ENCODE peak calls at places on chromosomes 2 and 18, in eight cellular contexts. Q is endodermal cell, J is heart left ventricle, S is astrocyte of the spinal cord, I is transverse colon, C is IMR-90, G is neuronal stem cell, W is left ventricle myocardium inferior. N is an unnamed sample.

GRCh38 chr2:122749347-122749850 is 993.9 kb downstream of the TSN start:
- DNase-seq in I (no peak), C (no peak), W (no peak), S (no peak), J (no peak), G (no peak), Q (no peak), N (no peak)

GRCh38 chr2:30026091-30027055 is 105.0 kb upstream of the ALK start:
- DNase-seq in C (peak), J (peak), S (peak), Q (peak), G (peak), W (peak), I (peak), N (no peak)

GRCh38 chr2:204012081-204012653 is 75.6 kb downstream of the ICOS start:
- DNase-seq in S (no peak), W (no peak), J (no peak), Q (no peak), G (no peak), C (no peak), I (peak), N (no peak)

GRCh38 chr2:84866121-84866520 is 14.8 kb downstream of the TRABD2A start:
- DNase-seq in Q (no peak), J (no peak), G (no peak), C (peak), I (no peak), S (no peak), W (no peak), N (no peak)

GRCh38 chr2:113173563-113174368 is at the start of gene PSD4:
- DNase-seq in J (peak), S (no peak), G (no peak), C (no peak), Q (peak), I (peak), W (peak), N (peak)

GRCh38 chr18:29154758-29155725 is 978.1 kb upstream of the CDH2 start:
- DNase-seq in C (peak), G (no peak), J (no peak), Q (no peak), S (peak), W (no peak), I (no peak), N (no peak)

GRCh38 chr2:54850171-54851122 is 127.0 kb downstream of the EML6 start:
- DNase-seq in I (no peak), W (no peak), Q (no peak), J (no peak), S (no peak), G (no peak), C (no peak), N (no peak)

GRCh38 chr18:76568726-76569125 is 73.7 kb upstream of the ZNF516 start:
- DNase-seq in I (no peak), S (no peak), G (no peak), C (no peak), J (no peak), Q (no peak), W (no peak), N (no peak)

GRCh38 chr2:152606081-152606480 is 111.2 kb downstream of the PRPF40A start:
- DNase-seq in S (no peak), I (no peak), W (no peak), G (no peak), Q (no peak), J (no peak), C (no peak), N (no peak)

GRCh38 chr18:26526128-26526965 is 22.0 kb downstream of the KCTD1 start:
- DNase-seq in I (no peak), C (no peak), J (no peak), G (no peak), S (no peak), Q (peak), W (no peak), N (no peak)

GRCh38 chr18:68041327-68041726 is 524.8 kb upstream of the DSEL start:
- DNase-seq in G (no peak), W (no peak), S (no peak), I (no peak), C (peak), J (no peak), Q (no peak), N (no peak)

GRCh38 chr2:177501186-177501585 is 108.6 kb downstream of the AGPS start:
- DNase-seq in C (no peak), J (no peak), W (no peak), G (no peak), Q (no peak), I (no peak), S (no peak), N (no peak)

GRCh38 chr2:186307871-186308270 is 178.2 kb upstream of the ZC3H15 start:
- DNase-seq in J (no peak), S (no peak), Q (no peak), I (no peak), W (no peak), G (no peak), C (no peak), N (no peak)

GRCh38 chr2:232419245-232420072 is 12.8 kb downstream of the ALPG start:
- DNase-seq in J (no peak), C (no peak), G (no peak), I (no peak), S (no peak), W (no peak), Q (peak), N (no peak)

GRCh38 chr2:150136901-150137300 is 350.6 kb downstream of the RND3 start:
- DNase-seq in W (no peak), G (no peak), C (no peak), J (no peak), S (no peak), I (no peak), Q (no peak), N (no peak)

GRCh38 chr2:189015378-189015777 is 41.2 kb downstream of the COL3A1 start:
- DNase-seq in I (no peak), S (no peak), Q (no peak), G (peak), C (no peak), W (no peak), J (no peak), N (no peak)

GRCh38 chr2:216121255-216121654 is 12.1 kb downstream of the XRCC5 start:
- DNase-seq in J (no peak), S (no peak), G (no peak), I (no peak), C (no peak), W (no peak), Q (no peak), N (no peak)

GRCh38 chr2:237943395-237944094 is 23.3 kb upstream of the UBE2F start:
- DNase-seq in C (no peak), I (no peak), Q (no peak), J (no peak), G (no peak), W (no peak), S (no peak), N (no peak)

GRCh38 chr2:221999702-222000101 is 299.1 kb downstream of the PAX3 start:
- DNase-seq in W (no peak), G (no peak), J (no peak), S (peak), C (peak), I (no peak), Q (no peak), N (no peak)

GRCh38 chr2:206220997-206221396 is 53.5 kb upstream of the ZDBF2 start:
- DNase-seq in S (no peak), Q (no peak), J (no peak), C (no peak), W (no peak), I (no peak), G (no peak), N (no peak)

GRCh38 chr2:28552045-28552823 is 56.4 kb downstream of the PLB1 start:
- DNase-seq in C (peak), W (no peak), J (no peak), G (no peak), Q (no peak), S (peak), I (no peak), N (no peak)

GRCh38 chr2:62292190-62292589 is 96.3 kb downstream of the B3GNT2 start:
- DNase-seq in Q (no peak), W (no peak), I (peak), J (no peak), C (peak), S (peak), G (no peak), N (no peak)

GRCh38 chr2:83055338-83056010 is 1403.6 kb downstream of the SUCLG1 start:
- DNase-seq in C (peak), J (no peak), Q (no peak), W (no peak), S (peak), I (no peak), G (no peak), N (no peak)

GRCh38 chr18:62365420-62365819 is 40.3 kb downstream of the TNFRSF11A start:
- DNase-seq in I (no peak), S (no peak), C (no peak), G (no peak), J (no peak), Q (no peak), W (no peak), N (no peak)

GRCh38 chr2:239278361-239278760 is 122.5 kb downstream of the HDAC4 start:
- DNase-seq in J (no peak), I (no peak), S (no peak), W (no peak), G (no peak), Q (peak), C (no peak), N (no peak)

GRCh38 chr2:149744845-149745244 is 157.3 kb upstream of the MMADHC start:
- DNase-seq in I (no peak), W (no peak), J (no peak), G (no peak), S (peak), C (peak), Q (no peak), N (no peak)

GRCh38 chr2:18551169-18551568 is 9.3 kb downstream of the RDH14 start:
- DNase-seq in S (no peak), J (no peak), G (no peak), I (no peak), W (no peak), Q (no peak), C (no peak), N (no peak)

GRCh38 chr2:9984217-9984739 is 32.8 kb downstream of the GRHL1 start:
- DNase-seq in J (no peak), C (peak), G (peak), I (no peak), Q (no peak), S (peak), W (no peak), N (peak)

GRCh38 chr18:37394610-37394965 is 171.0 kb downstream of the CELF4 start:
- DNase-seq in C (no peak), W (no peak), J (no peak), G (no peak), Q (no peak), S (no peak), I (no peak), N (no peak)

GRCh38 chr2:218582085-218582484 is 13.4 kb downstream of the CNOT9 start:
- DNase-seq in J (no peak), W (no peak), I (no peak), Q (no peak), S (peak), G (no peak), C (peak), N (no peak)

GRCh38 chr18:58216071-58216471 is 172.0 kb downstream of the NEDD4L start:
- DNase-seq in I (peak), W (no peak), J (no peak), G (no peak), C (no peak), S (no peak), Q (peak), N (no peak)

GRCh38 chr2:1527153-1527992 is 114.1 kb downstream of the TPO start:
- DNase-seq in J (no peak), S (no peak), G (no peak), C (no peak), Q (no peak), I (no peak), W (no peak), N (no peak)

GRCh38 chr18:46469186-46469915 is 187.7 kb downstream of the LOXHD1 start:
- DNase-seq in W (no peak), J (no peak), I (no peak), G (no peak), S (peak), C (no peak), Q (peak), N (no peak)

GRCh38 chr2:196514641-196515040 is 124.9 kb upstream of the CCDC150 start:
- DNase-seq in I (no peak), J (no peak), G (no peak), C (no peak), Q (no peak), W (no peak), S (no peak), N (no peak)
- H3K4me3 ChIP-seq in I (no peak), J (no peak), G (no peak), C (no peak), Q (no peak), W (peak), S (no peak), N (no peak)

GRCh38 chr2:46329803-46330775 is 32.9 kb downstream of the EPAS1 start:
- DNase-seq in W (no peak), C (peak), I (no peak), S (peak), Q (no peak), G (no peak), J (no peak), N (no peak)
- H3K4me3 ChIP-seq in W (peak), C (no peak), I (no peak), S (no peak), Q (no peak), G (no peak), J (no peak), N (no peak)

GRCh38 chr18:28045880-28046279 is 131.1 kb downstream of the CDH2 start:
- DNase-seq in S (no peak), J (no peak), I (no peak), G (no peak), Q (no peak), C (peak), W (no peak), N (no peak)
- H3K4me3 ChIP-seq in S (no peak), J (no peak), I (no peak), G (no peak), Q (peak), C (peak), W (no peak), N (no peak)

GRCh38 chr2:127422631-127423475 is 4.6 kb downstream of the PROC start:
- DNase-seq in I (peak), G (no peak), S (no peak), C (no peak), W (no peak), Q (peak), J (no peak), N (no peak)
- H3K4me3 ChIP-seq in I (no peak), G (no peak), S (peak), C (peak), W (peak), Q (peak), J (peak), N (no peak)

DNA sequence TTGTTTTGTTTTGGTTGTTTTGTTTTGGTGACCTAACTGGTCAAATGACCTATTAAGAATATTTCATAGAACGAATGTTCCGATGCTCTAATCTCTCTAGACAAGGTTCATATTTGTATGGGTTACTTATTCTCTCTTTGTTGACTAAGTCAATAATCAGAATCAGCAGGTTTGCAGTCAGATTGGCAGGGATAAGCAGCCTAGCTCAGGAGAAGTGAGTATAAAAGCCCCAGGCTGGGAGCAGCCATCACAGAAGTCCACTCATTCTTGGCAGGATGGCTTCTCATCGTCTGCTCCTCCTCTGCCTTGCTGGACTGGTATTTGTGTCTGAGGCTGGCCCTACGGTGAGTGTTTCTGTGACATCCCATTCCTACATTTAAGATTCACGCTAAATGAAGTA is at the start of gene TTR:
- DNase-seq in J (no peak), W (no peak), C (no peak), G (no peak), Q (no peak), S (no peak), I (no peak), N (no peak)
- H3K4me3 ChIP-seq in J (no peak), W (no peak), C (no peak), G (no peak), Q (no peak), S (no peak), I (no peak), N (no peak)

N was measured in naive thymus-derived CD4-positive, alpha-beta T cell.